ENCODE peak calls at places on chromosomes 2 and 18, in nine cellular contexts. A is sigmoid colon, N is ovary, G is GM12864, H is breast epithelium, O is Caco-2, V is mucosa of descending colon, D is upper lobe of right lung, P is heart right ventricle. I is an unnamed sample.

GRCh38 chr2:54404270-54404669 is 51.9 kb upstream of the SPTBN1 start:
- DNase-seq in D (no peak), H (no peak), O (no peak), G (no peak), V (no peak), N (no peak), A (no peak), P (no peak), I (no peak)

GRCh38 chr2:16326736-16327300 is 338.8 kb downstream of the CYRIA start:
- DNase-seq in D (no peak), N (no peak), A (no peak), P (no peak), H (no peak), V (no peak), O (no peak), G (no peak), I (no peak)

GRCh38 chr18:13629841-13630747 is 96.3 kb downstream of the FAM210A start:
- DNase-seq in H (peak), G (no peak), D (no peak), A (peak), V (no peak), N (peak), O (peak), P (peak), I (peak)

GRCh38 chr18:58793361-58793760 is 71.3 kb upstream of the ZNF532 start:
- DNase-seq in D (no peak), A (peak), O (no peak), V (no peak), H (no peak), P (no peak), N (no peak), G (no peak), I (no peak)

GRCh38 chr18:13231151-13231550 is 12.6 kb downstream of the LDLRAD4 start:
- DNase-seq in D (peak), P (no peak), O (no peak), A (no peak), G (no peak), V (no peak), N (no peak), H (no peak), I (no peak)

GRCh38 chr2:191428141-191428540 is 182.9 kb downstream of the MYO1B start:
- DNase-seq in O (no peak), A (no peak), G (no peak), D (no peak), N (no peak), P (no peak), H (no peak), V (no peak), I (no peak)

GRCh38 chr2:190576565-190576964 is 42.0 kb upstream of the NEMP2 start:
- DNase-seq in G (no peak), O (no peak), N (no peak), A (no peak), D (no peak), P (no peak), H (no peak), V (no peak), I (no peak)

GRCh38 chr2:62884514-62884913 is 166.1 kb upstream of the OTX1 start:
- DNase-seq in O (no peak), N (no peak), D (no peak), H (no peak), V (no peak), G (no peak), P (no peak), A (no peak), I (no peak)

GRCh38 chr2:21326152-21326551 is 202.4 kb downstream of the TDRD15 start:
- DNase-seq in V (no peak), H (no peak), P (no peak), O (no peak), D (no peak), N (no peak), A (no peak), G (no peak), I (no peak)

GRCh38 chr2:9445089-9445488 is 21.6 kb downstream of the CPSF3 start:
- DNase-seq in H (no peak), P (no peak), V (no peak), G (no peak), O (no peak), D (no peak), N (no peak), A (no peak), I (peak)

GRCh38 chr2:183935005-183935404 is 663.3 kb upstream of the ZNF804A start:
- DNase-seq in N (no peak), A (no peak), H (no peak), V (no peak), G (no peak), O (no peak), P (no peak), D (no peak), I (no peak)

GRCh38 chr2:71635798-71636197 is 182.4 kb downstream of the DYSF start:
- DNase-seq in D (no peak), G (no peak), P (no peak), N (no peak), H (no peak), O (no peak), V (no peak), A (no peak), I (no peak)

GRCh38 chr2:106189764-106190468 is 4.2 kb downstream of the UXS1 start:
- DNase-seq in H (no peak), P (no peak), D (no peak), V (no peak), G (no peak), A (no peak), O (no peak), N (no peak), I (no peak)
- H3K4me3 ChIP-seq in H (no peak), P (no peak), D (no peak), V (no peak), G (no peak), A (no peak), O (no peak), N (no peak), I (no peak)

DNA sequence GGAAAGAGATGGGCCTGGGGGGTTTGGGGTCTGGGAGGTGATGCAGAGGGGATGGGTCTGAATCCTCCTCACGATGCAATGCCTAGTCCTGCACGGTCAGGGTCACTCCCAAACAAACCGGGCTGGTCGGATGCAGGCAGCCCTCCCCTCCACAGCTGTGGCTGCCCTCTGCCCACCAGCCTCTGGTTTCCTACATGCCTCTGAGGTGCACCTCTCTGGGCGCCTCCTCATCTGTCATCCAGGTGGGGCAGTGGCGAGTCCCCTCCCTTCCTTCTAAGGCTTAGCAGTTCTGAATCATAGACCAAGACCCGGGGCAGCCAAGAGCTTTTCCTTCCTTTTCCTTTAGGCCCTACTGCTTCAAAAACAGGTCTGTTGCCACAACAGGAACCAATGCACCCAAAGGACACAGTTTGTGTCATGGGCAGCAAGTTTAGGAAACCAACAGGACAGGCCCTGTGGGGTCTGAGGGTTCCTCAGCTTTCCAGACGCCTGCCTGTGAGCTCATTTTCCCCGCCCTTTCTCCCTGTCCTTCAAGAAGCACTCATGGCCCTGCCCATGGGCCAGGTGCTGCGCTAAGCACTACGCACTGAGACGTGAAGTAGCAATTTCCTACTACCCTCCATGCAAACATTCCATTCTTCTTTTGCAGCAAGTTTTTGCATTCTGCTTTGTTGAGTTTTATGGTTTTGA is 6.5 kb upstream of the MAL start:
- DNase-seq in V (peak), D (no peak), A (no peak), G (no peak), P (no peak), H (no peak), N (no peak), O (no peak), I (no peak)
- TF ChIP-seq CTCF in V (no peak), D (no peak), A (no peak), G (no peak), P (no peak), H (no peak), N (no peak), O (no peak), I (no peak)

DNA sequence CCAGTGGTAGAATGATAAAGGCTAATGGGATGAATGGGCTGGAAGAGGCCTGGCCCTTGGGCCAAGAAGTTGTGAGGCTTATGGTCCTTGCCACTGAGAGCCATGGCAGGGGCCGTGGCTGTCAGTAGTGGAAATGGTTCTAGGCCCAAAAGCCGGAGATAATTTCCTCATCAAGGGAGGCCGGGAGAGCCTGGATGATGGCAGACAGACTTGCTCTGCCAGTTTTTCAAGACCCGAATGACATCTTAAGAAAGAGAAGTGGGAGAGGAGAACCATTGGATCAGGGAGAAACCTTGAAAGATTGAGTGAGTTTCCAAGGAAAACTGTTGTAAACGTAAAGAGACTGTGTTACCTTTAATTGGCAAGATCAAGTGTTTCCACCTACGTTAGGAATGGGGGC is 46.3 kb upstream of the VPS54 start:
- DNase-seq in V (no peak), O (no peak), N (no peak), D (no peak), G (no peak), A (no peak), P (no peak), H (no peak), I (no peak)
- H3K4me3 ChIP-seq in V (no peak), O (no peak), N (no peak), D (no peak), G (no peak), A (no peak), P (no peak), H (no peak), I (no peak)

DNA sequence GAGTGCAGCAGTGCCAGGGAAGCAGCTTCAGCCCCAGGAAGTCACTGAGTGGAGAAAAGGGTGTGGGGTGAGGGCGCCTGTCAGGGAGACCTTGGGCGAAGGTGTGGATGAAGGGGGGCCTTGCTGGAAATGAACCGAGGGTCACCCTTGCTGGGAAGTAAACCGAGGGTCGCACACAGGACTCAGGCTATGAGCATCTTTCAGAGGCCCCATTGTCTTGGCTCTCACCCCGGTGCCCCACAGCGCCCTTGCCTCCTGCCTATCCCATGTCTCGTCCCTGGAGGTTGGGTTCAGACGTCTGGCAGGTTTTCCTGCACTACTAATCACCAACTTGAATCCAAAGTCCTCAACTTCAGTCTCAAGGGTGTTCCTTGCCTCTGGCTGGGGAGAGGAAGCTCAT is 122.8 kb upstream of the PXDN start:
- DNase-seq in O (no peak), N (no peak), H (no peak), A (no peak), V (no peak), G (no peak), D (no peak), P (no peak), I (no peak)
- TF ChIP-seq CTCF in O (no peak), N (no peak), H (no peak), A (no peak), V (no peak), G (no peak), D (no peak), P (no peak), I (no peak)

DNA sequence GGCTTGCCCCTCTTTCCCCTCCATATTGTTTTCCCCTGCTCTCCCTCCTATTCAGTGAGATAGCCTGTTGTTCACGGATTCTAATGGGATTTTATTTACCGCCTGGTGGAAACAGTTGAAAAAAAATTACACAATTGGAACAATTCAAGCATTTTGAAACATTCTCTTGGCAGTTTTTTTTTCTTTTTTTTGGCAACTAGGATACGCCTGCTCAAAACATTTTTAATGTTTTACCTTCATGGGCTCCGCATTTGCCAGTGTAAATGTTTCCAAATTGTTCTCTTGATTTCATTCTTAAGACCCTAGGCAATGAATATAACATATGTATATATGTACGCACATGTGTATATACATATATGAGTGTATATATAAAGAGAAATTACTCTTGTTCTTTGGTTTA is 146.5 kb downstream of the LTBP1 start:
- DNase-seq in D (no peak), O (no peak), G (no peak), N (no peak), P (no peak), A (no peak), H (no peak), V (no peak), I (no peak)
- H3K4me3 ChIP-seq in D (no peak), O (no peak), G (no peak), N (no peak), P (no peak), A (no peak), H (no peak), V (no peak), I (no peak)

GRCh38 chr2:232367016-232367415 is 11.5 kb upstream of the ALPP start:
- DNase-seq in H (no peak), V (no peak), A (peak), D (no peak), G (no peak), O (no peak), N (no peak), P (no peak), I (no peak)

GRCh38 chr2:232363784-232364615 is 14.6 kb upstream of the ALPP start:
- DNase-seq in V (no peak), G (peak), A (peak), D (peak), O (peak), P (no peak), N (no peak), H (peak), I (peak)

GRCh38 chr2:232367591-232368233 is 10.8 kb upstream of the ALPP start:
- DNase-seq in P (no peak), H (peak), V (peak), A (peak), D (peak), O (peak), G (no peak), N (no peak), I (no peak)

GRCh38 chr2:232368311-232368731 is 10.2 kb upstream of the ALPP start:
- DNase-seq in V (no peak), P (no peak), H (peak), O (no peak), G (no peak), A (peak), D (peak), N (no peak), I (no peak)

GRCh38 chr2:232365621-232366321 is 12.8 kb upstream of the ALPP start:
- DNase-seq in V (no peak), D (no peak), H (peak), P (no peak), O (peak), G (no peak), A (peak), N (no peak), I (peak)
- TF ChIP-seq CTCF in V (no peak), D (peak), H (no peak), P (no peak), O (peak), G (peak), A (no peak), N (no peak), I (peak)

DNA sequence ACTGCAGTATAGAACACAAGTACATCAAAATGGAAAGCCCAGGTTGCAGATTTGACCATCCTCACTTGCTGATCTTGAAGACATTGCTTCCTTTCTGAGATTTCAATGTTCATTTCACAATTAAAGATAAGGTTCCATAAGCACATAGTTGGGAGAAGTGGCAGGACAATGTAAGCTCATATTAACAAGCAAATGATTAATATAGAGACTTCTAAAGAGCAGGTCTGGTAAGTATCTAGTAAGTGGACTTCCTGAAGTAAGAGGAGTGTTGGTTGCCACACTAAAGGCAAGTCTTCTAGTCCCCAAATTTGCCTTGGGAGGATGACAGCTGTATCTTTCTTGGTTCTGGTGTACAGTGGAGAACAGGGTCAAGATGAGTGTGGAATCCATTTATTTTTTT is 1.4 kb upstream of the PTPRM start:
- DNase-seq in A (no peak), N (no peak), O (no peak), D (no peak), H (no peak), V (no peak), P (no peak), G (no peak), I (no peak)
- H3K4me3 ChIP-seq in A (peak), N (no peak), O (no peak), D (peak), H (peak), V (no peak), P (peak), G (no peak), I (no peak)

GRCh38 chr2:167264380-167264779 is 376.1 kb downstream of the XIRP2 start:
- DNase-seq in V (no peak), G (no peak), H (no peak), A (no peak), P (no peak), N (no peak), O (no peak), D (no peak), I (peak)
- TF ChIP-seq CTCF in V (peak), G (peak), H (no peak), A (no peak), P (no peak), N (no peak), O (no peak), D (no peak), I (no peak)

DNA sequence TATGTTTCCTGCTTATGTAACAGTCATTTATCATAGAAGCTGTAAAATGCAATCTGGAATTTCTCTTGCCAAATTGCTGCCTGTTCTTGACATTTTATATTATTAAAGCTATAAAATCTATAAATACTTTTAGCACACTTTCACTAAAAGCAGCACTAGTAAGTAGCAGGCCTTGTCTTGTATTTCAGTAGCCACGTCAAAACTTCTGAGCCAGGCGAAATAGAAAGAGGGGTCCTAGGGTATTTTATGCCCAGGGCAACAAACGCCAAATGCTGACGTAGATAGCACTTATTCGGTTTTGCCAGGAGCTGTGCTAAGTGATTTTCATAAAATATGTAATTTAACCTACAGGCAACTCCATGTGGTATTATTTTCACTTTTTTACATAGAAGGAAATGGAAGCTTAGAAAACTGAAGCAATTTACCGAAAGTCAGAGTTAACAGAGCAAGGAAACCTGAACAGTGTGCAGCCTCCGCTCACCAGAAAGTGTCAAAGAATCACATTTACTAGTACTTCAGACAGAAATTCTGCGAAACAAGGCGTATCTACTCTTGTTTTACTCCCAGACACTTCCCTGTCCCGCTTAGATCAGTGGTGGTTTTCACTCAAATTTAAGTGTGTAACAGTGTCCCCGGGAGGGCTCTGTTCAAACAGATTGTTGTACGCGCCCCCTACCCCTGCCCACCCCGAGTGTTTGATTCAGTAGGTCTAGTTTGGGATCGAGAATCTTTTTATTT is 1.1 kb upstream of the CYP20A1 start:
- DNase-seq in O (no peak), G (no peak), V (no peak), H (no peak), P (no peak), N (no peak), D (no peak), A (no peak), I (no peak)
- H3K4me3 ChIP-seq in O (peak), G (no peak), V (no peak), H (no peak), P (peak), N (peak), D (peak), A (peak), I (peak)

DNA sequence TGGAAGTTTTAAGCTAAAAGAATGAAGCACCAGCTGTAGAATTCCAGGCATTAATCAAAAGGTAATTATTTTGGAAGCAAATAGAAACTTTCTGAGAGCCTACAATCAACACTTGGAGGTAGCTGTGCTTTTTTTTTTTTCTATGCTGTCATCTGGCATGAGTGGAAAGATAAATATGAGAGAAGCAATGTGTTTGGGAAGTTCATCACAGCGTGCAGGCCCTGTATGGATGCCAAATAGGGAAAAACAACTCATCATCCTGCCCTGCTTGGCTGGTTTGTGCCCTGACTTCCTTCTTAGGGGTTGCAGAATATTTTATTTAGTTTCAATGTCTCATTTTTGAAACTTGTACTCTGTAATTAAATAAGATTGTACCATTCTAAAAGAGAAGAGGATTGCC is 437.4 kb downstream of the PIK3C3 start:
- DNase-seq in N (no peak), D (no peak), O (no peak), A (no peak), G (no peak), V (no peak), P (no peak), H (no peak), I (no peak)
- TF ChIP-seq CTCF in N (no peak), D (no peak), O (no peak), A (no peak), G (no peak), V (no peak), P (no peak), H (no peak), I (no peak)